ENCODE peak calls at places on chromosome 21, in five cellular contexts. One of them, this sample, is unnamed.
A peak's percentile ranks its signal among the peaks of the same experiment; 100 is the strongest.

GRCh38 chr21:46056450-46056903 is 41.4 kb upstream of the COL6A2 start:
- DNase-seq in RPMI8226: no peak
- DNase-seq in stimulated activated CD8-positive, alpha-beta memory T cell treated with anti-CD3 and anti-CD28 coated beads, Interleukin-7, amount 100 ng/mL, for 1 hour: no peak
- DNase-seq in left lung: peak; percentile 66
- DNase-seq in HEK293T: no peak
- DNase-seq in this sample: no peak

GRCh38 chr21:26840206-26840605 is 5.0 kb downstream of the ADAMTS1 start:
- DNase-seq in RPMI8226: no peak
- DNase-seq in stimulated activated CD8-positive, alpha-beta memory T cell treated with anti-CD3 and anti-CD28 coated beads, Interleukin-7, amount 100 ng/mL, for 1 hour: no peak
- DNase-seq in left lung: no peak
- DNase-seq in HEK293T: no peak
- DNase-seq in this sample: no peak

GRCh38 chr21:26120833-26121232 is 49.7 kb downstream of the APP start:
- DNase-seq in RPMI8226: no peak
- DNase-seq in stimulated activated CD8-positive, alpha-beta memory T cell treated with anti-CD3 and anti-CD28 coated beads, Interleukin-7, amount 100 ng/mL, for 1 hour: no peak
- DNase-seq in left lung: no peak
- DNase-seq in HEK293T: no peak
- DNase-seq in this sample: no peak

GRCh38 chr21:37198989-37199924 is 67.9 kb downstream of the VPS26C start:
- DNase-seq in RPMI8226: no peak
- DNase-seq in stimulated activated CD8-positive, alpha-beta memory T cell treated with anti-CD3 and anti-CD28 coated beads, Interleukin-7, amount 100 ng/mL, for 1 hour: no peak
- DNase-seq in left lung: no peak
- DNase-seq in HEK293T: no peak
- DNase-seq in this sample: peak; percentile 78

GRCh38 chr21:34836103-34836932 is 167.5 kb downstream of the CLIC6 start:
- DNase-seq in RPMI8226: no peak
- DNase-seq in stimulated activated CD8-positive, alpha-beta memory T cell treated with anti-CD3 and anti-CD28 coated beads, Interleukin-7, amount 100 ng/mL, for 1 hour: no peak
- DNase-seq in left lung: peak; percentile 89
- DNase-seq in HEK293T: no peak
- DNase-seq in this sample: no peak

GRCh38 chr21:28385845-28386244 is 606.8 kb downstream of the LTN1 start:
- DNase-seq in RPMI8226: no peak
- DNase-seq in stimulated activated CD8-positive, alpha-beta memory T cell treated with anti-CD3 and anti-CD28 coated beads, Interleukin-7, amount 100 ng/mL, for 1 hour: no peak
- DNase-seq in left lung: no peak
- DNase-seq in HEK293T: no peak
- DNase-seq in this sample: no peak

GRCh38 chr21:29265690-29266479 is 32.8 kb upstream of the BACH1 start:
- DNase-seq in RPMI8226: no peak
- DNase-seq in stimulated activated CD8-positive, alpha-beta memory T cell treated with anti-CD3 and anti-CD28 coated beads, Interleukin-7, amount 100 ng/mL, for 1 hour: no peak
- DNase-seq in left lung: no peak
- DNase-seq in HEK293T: no peak
- DNase-seq in this sample: no peak

GRCh38 chr21:34372321-34372720 is 3.0 kb upstream of the SMIM11 start:
- DNase-seq in RPMI8226: no peak
- DNase-seq in stimulated activated CD8-positive, alpha-beta memory T cell treated with anti-CD3 and anti-CD28 coated beads, Interleukin-7, amount 100 ng/mL, for 1 hour: no peak
- DNase-seq in left lung: no peak
- DNase-seq in HEK293T: no peak
- DNase-seq in this sample: no peak

GRCh38 chr21:36478207-36478701 is 1.7 kb downstream of the CLDN14 start:
- DNase-seq in RPMI8226: no peak
- DNase-seq in stimulated activated CD8-positive, alpha-beta memory T cell treated with anti-CD3 and anti-CD28 coated beads, Interleukin-7, amount 100 ng/mL, for 1 hour: no peak
- DNase-seq in left lung: no peak
- DNase-seq in HEK293T: no peak
- DNase-seq in this sample: no peak

GRCh38 chr21:36701912-36702621 is 3.2 kb downstream of the SIM2 start:
- DNase-seq in RPMI8226: no peak
- DNase-seq in stimulated activated CD8-positive, alpha-beta memory T cell treated with anti-CD3 and anti-CD28 coated beads, Interleukin-7, amount 100 ng/mL, for 1 hour: no peak
- DNase-seq in left lung: no peak
- DNase-seq in HEK293T: no peak
- DNase-seq in this sample: no peak

GRCh38 chr21:39852021-39852721 is 15.1 kb upstream of the PCP4 start:
- DNase-seq in RPMI8226: peak; percentile 92
- DNase-seq in stimulated activated CD8-positive, alpha-beta memory T cell treated with anti-CD3 and anti-CD28 coated beads, Interleukin-7, amount 100 ng/mL, for 1 hour: no peak
- DNase-seq in left lung: no peak
- DNase-seq in HEK293T: no peak
- DNase-seq in this sample: no peak

GRCh38 chr21:39071623-39072214 is 111.5 kb downstream of the PSMG1 start:
- DNase-seq in RPMI8226: no peak
- DNase-seq in stimulated activated CD8-positive, alpha-beta memory T cell treated with anti-CD3 and anti-CD28 coated beads, Interleukin-7, amount 100 ng/mL, for 1 hour: no peak
- DNase-seq in left lung: no peak
- DNase-seq in HEK293T: no peak
- DNase-seq in this sample: no peak

GRCh38 chr21:31660134-31660565 is 657 bp downstream of the SOD1 start:
- DNase-seq in RPMI8226: peak; percentile 69
- DNase-seq in stimulated activated CD8-positive, alpha-beta memory T cell treated with anti-CD3 and anti-CD28 coated beads, Interleukin-7, amount 100 ng/mL, for 1 hour: no peak
- DNase-seq in left lung: peak; percentile 46
- DNase-seq in HEK293T: no peak
- DNase-seq in this sample: peak; percentile 4

GRCh38 chr21:44551290-44552015 is at the start of gene KRTAP10-2:
- DNase-seq in RPMI8226: no peak
- DNase-seq in stimulated activated CD8-positive, alpha-beta memory T cell treated with anti-CD3 and anti-CD28 coated beads, Interleukin-7, amount 100 ng/mL, for 1 hour: no peak
- DNase-seq in left lung: no peak
- DNase-seq in HEK293T: no peak
- DNase-seq in this sample: no peak

GRCh38 chr21:34722684-34723300 is 54.0 kb downstream of the CLIC6 start:
- DNase-seq in RPMI8226: peak; percentile 16
- DNase-seq in stimulated activated CD8-positive, alpha-beta memory T cell treated with anti-CD3 and anti-CD28 coated beads, Interleukin-7, amount 100 ng/mL, for 1 hour: no peak
- DNase-seq in left lung: no peak
- DNase-seq in HEK293T: peak; percentile 74
- DNase-seq in this sample: peak; percentile 28